ENCODE peak calls at places on chromosomes 2 and 18, in six cellular contexts. One of them, this sample, is unnamed.

GRCh38 chr18:76494541-76495403 is at the start of gene ZNF516:
- DNase-seq in Daoy: peak; percentile 48
- DNase-seq in RPMI8226: peak; percentile 68
- DNase-seq in AG04450: no peak
- DNase-seq in HAP-1: peak; percentile 71
- DNase-seq in stimulated activated CD4-positive, alpha-beta T cell treated with anti-CD3 and anti-CD28 coated beads, TNF-alpha, amount 100 ng/mL, for 24 hours: no peak
- DNase-seq in this sample: no peak

GRCh38 chr2:152584301-152584700 is 133.0 kb downstream of the PRPF40A start:
- DNase-seq in Daoy: no peak
- DNase-seq in RPMI8226: no peak
- DNase-seq in AG04450: no peak
- DNase-seq in HAP-1: no peak
- DNase-seq in stimulated activated CD4-positive, alpha-beta T cell treated with anti-CD3 and anti-CD28 coated beads, TNF-alpha, amount 100 ng/mL, for 24 hours: no peak
- DNase-seq in this sample: no peak

GRCh38 chr2:26340831-26341230 is 5.1 kb upstream of the SELENOI start:
- DNase-seq in Daoy: no peak
- DNase-seq in RPMI8226: no peak
- DNase-seq in AG04450: no peak
- DNase-seq in HAP-1: no peak
- DNase-seq in stimulated activated CD4-positive, alpha-beta T cell treated with anti-CD3 and anti-CD28 coated beads, TNF-alpha, amount 100 ng/mL, for 24 hours: no peak
- DNase-seq in this sample: no peak

GRCh38 chr18:58473071-58473470 is 155.8 kb downstream of the ALPK2 start:
- DNase-seq in Daoy: no peak
- DNase-seq in RPMI8226: no peak
- DNase-seq in AG04450: no peak
- DNase-seq in HAP-1: no peak
- DNase-seq in stimulated activated CD4-positive, alpha-beta T cell treated with anti-CD3 and anti-CD28 coated beads, TNF-alpha, amount 100 ng/mL, for 24 hours: no peak
- DNase-seq in this sample: no peak

GRCh38 chr2:102806250-102806837 is 44.5 kb downstream of the TMEM182 start:
- DNase-seq in Daoy: peak; percentile 68
- DNase-seq in RPMI8226: peak; percentile 53
- DNase-seq in AG04450: peak; percentile 27
- DNase-seq in HAP-1: peak; percentile 80
- DNase-seq in stimulated activated CD4-positive, alpha-beta T cell treated with anti-CD3 and anti-CD28 coated beads, TNF-alpha, amount 100 ng/mL, for 24 hours: peak; percentile 38
- DNase-seq in this sample: peak; percentile 4

GRCh38 chr18:79630266-79631095 is 49.1 kb upstream of the CTDP1 start:
- DNase-seq in Daoy: peak; percentile 28
- DNase-seq in RPMI8226: peak; percentile 77
- DNase-seq in AG04450: no peak
- DNase-seq in HAP-1: no peak
- DNase-seq in stimulated activated CD4-positive, alpha-beta T cell treated with anti-CD3 and anti-CD28 coated beads, TNF-alpha, amount 100 ng/mL, for 24 hours: no peak
- DNase-seq in this sample: no peak

GRCh38 chr2:112996635-112997034 is 8.6 kb upstream of the IL36A start:
- DNase-seq in Daoy: no peak
- DNase-seq in RPMI8226: peak; percentile 24
- DNase-seq in AG04450: no peak
- DNase-seq in HAP-1: no peak
- DNase-seq in stimulated activated CD4-positive, alpha-beta T cell treated with anti-CD3 and anti-CD28 coated beads, TNF-alpha, amount 100 ng/mL, for 24 hours: peak; percentile 53
- DNase-seq in this sample: peak; percentile 57

GRCh38 chr2:37564356-37564755 is 107.1 kb downstream of the CDC42EP3 start:
- DNase-seq in Daoy: no peak
- DNase-seq in RPMI8226: no peak
- DNase-seq in AG04450: no peak
- DNase-seq in HAP-1: no peak
- DNase-seq in stimulated activated CD4-positive, alpha-beta T cell treated with anti-CD3 and anti-CD28 coated beads, TNF-alpha, amount 100 ng/mL, for 24 hours: no peak
- DNase-seq in this sample: no peak

GRCh38 chr2:232877940-232878511 is 8.0 kb downstream of the SNORC start:
- DNase-seq in Daoy: no peak
- DNase-seq in RPMI8226: no peak
- DNase-seq in AG04450: no peak
- DNase-seq in HAP-1: no peak
- DNase-seq in stimulated activated CD4-positive, alpha-beta T cell treated with anti-CD3 and anti-CD28 coated beads, TNF-alpha, amount 100 ng/mL, for 24 hours: no peak
- DNase-seq in this sample: no peak

GRCh38 chr2:113291191-113291590 is 12.5 kb upstream of the PAX8 start:
- DNase-seq in Daoy: no peak
- DNase-seq in RPMI8226: no peak
- DNase-seq in AG04450: no peak
- DNase-seq in HAP-1: no peak
- DNase-seq in stimulated activated CD4-positive, alpha-beta T cell treated with anti-CD3 and anti-CD28 coated beads, TNF-alpha, amount 100 ng/mL, for 24 hours: no peak
- DNase-seq in this sample: no peak

GRCh38 chr18:53551868-53552426 is 672.5 kb downstream of the MBD2 start:
- DNase-seq in Daoy: no peak
- DNase-seq in RPMI8226: no peak
- DNase-seq in AG04450: no peak
- DNase-seq in HAP-1: no peak
- DNase-seq in stimulated activated CD4-positive, alpha-beta T cell treated with anti-CD3 and anti-CD28 coated beads, TNF-alpha, amount 100 ng/mL, for 24 hours: no peak
- DNase-seq in this sample: no peak

GRCh38 chr2:74499269-74499939 is at the start of gene LBX2:
- DNase-seq in Daoy: peak; percentile 40
- DNase-seq in RPMI8226: no peak
- DNase-seq in AG04450: no peak
- DNase-seq in HAP-1: no peak
- DNase-seq in stimulated activated CD4-positive, alpha-beta T cell treated with anti-CD3 and anti-CD28 coated beads, TNF-alpha, amount 100 ng/mL, for 24 hours: peak; percentile 54
- DNase-seq in this sample: no peak

GRCh38 chr2:74975016-74975415 is 16.6 kb downstream of the POLE4 start:
- DNase-seq in Daoy: no peak
- DNase-seq in RPMI8226: no peak
- DNase-seq in AG04450: no peak
- DNase-seq in HAP-1: no peak
- DNase-seq in stimulated activated CD4-positive, alpha-beta T cell treated with anti-CD3 and anti-CD28 coated beads, TNF-alpha, amount 100 ng/mL, for 24 hours: no peak
- DNase-seq in this sample: no peak

GRCh38 chr2:151575338-151575737 is 158.9 kb downstream of the NEB start:
- DNase-seq in Daoy: peak; percentile 52
- DNase-seq in RPMI8226: no peak
- DNase-seq in AG04450: no peak
- DNase-seq in HAP-1: no peak
- DNase-seq in stimulated activated CD4-positive, alpha-beta T cell treated with anti-CD3 and anti-CD28 coated beads, TNF-alpha, amount 100 ng/mL, for 24 hours: no peak
- DNase-seq in this sample: no peak

GRCh38 chr18:52339891-52340371 is at the start of gene DCC:
- DNase-seq in Daoy: no peak
- DNase-seq in RPMI8226: peak; percentile 66
- DNase-seq in AG04450: peak; percentile 15
- DNase-seq in HAP-1: peak; percentile 23
- DNase-seq in stimulated activated CD4-positive, alpha-beta T cell treated with anti-CD3 and anti-CD28 coated beads, TNF-alpha, amount 100 ng/mL, for 24 hours: no peak
- DNase-seq in this sample: no peak

GRCh38 chr2:63055510-63056308 is 5.1 kb downstream of the OTX1 start:
- DNase-seq in Daoy: no peak
- DNase-seq in RPMI8226: no peak
- DNase-seq in AG04450: no peak
- DNase-seq in HAP-1: no peak
- DNase-seq in stimulated activated CD4-positive, alpha-beta T cell treated with anti-CD3 and anti-CD28 coated beads, TNF-alpha, amount 100 ng/mL, for 24 hours: no peak
- DNase-seq in this sample: no peak

GRCh38 chr2:119196301-119197124 is 27.1 kb upstream of the STEAP3 start:
- DNase-seq in Daoy: peak; percentile 70
- DNase-seq in RPMI8226: no peak
- DNase-seq in AG04450: no peak
- DNase-seq in HAP-1: peak; percentile 12
- DNase-seq in stimulated activated CD4-positive, alpha-beta T cell treated with anti-CD3 and anti-CD28 coated beads, TNF-alpha, amount 100 ng/mL, for 24 hours: no peak
- DNase-seq in this sample: no peak

GRCh38 chr2:105842555-105842954 is 97.8 kb downstream of the NCK2 start:
- DNase-seq in Daoy: no peak
- DNase-seq in RPMI8226: no peak
- DNase-seq in AG04450: no peak
- DNase-seq in HAP-1: no peak
- DNase-seq in stimulated activated CD4-positive, alpha-beta T cell treated with anti-CD3 and anti-CD28 coated beads, TNF-alpha, amount 100 ng/mL, for 24 hours: no peak
- DNase-seq in this sample: peak; percentile 43

GRCh38 chr18:44580159-44580558 is 100.5 kb upstream of the SETBP1 start:
- DNase-seq in Daoy: no peak
- DNase-seq in RPMI8226: no peak
- DNase-seq in AG04450: no peak
- DNase-seq in HAP-1: no peak
- DNase-seq in stimulated activated CD4-positive, alpha-beta T cell treated with anti-CD3 and anti-CD28 coated beads, TNF-alpha, amount 100 ng/mL, for 24 hours: no peak
- DNase-seq in this sample: no peak

GRCh38 chr18:42196651-42197050 is 241.6 kb downstream of the PIK3C3 start:
- DNase-seq in Daoy: no peak
- DNase-seq in RPMI8226: no peak
- DNase-seq in AG04450: no peak
- DNase-seq in HAP-1: no peak
- DNase-seq in stimulated activated CD4-positive, alpha-beta T cell treated with anti-CD3 and anti-CD28 coated beads, TNF-alpha, amount 100 ng/mL, for 24 hours: no peak
- DNase-seq in this sample: no peak

GRCh38 chr2:69177063-69177771 is 164.2 kb downstream of the ANTXR1 start:
- DNase-seq in Daoy: peak; percentile 86
- DNase-seq in RPMI8226: no peak
- DNase-seq in AG04450: peak; percentile 90
- DNase-seq in HAP-1: no peak
- DNase-seq in stimulated activated CD4-positive, alpha-beta T cell treated with anti-CD3 and anti-CD28 coated beads, TNF-alpha, amount 100 ng/mL, for 24 hours: no peak
- DNase-seq in this sample: no peak

GRCh38 chr2:197011777-197012641 is 85.5 kb upstream of the PGAP1 start:
- DNase-seq in Daoy: peak; percentile 39
- DNase-seq in RPMI8226: peak; percentile 52
- DNase-seq in AG04450: no peak
- DNase-seq in HAP-1: peak; percentile 53
- DNase-seq in stimulated activated CD4-positive, alpha-beta T cell treated with anti-CD3 and anti-CD28 coated beads, TNF-alpha, amount 100 ng/mL, for 24 hours: no peak
- DNase-seq in this sample: no peak

GRCh38 chr2:178205853-178206516 is 11.7 kb downstream of the OSBPL6 start:
- DNase-seq in Daoy: peak; percentile 73
- DNase-seq in RPMI8226: no peak
- DNase-seq in AG04450: no peak
- DNase-seq in HAP-1: no peak
- DNase-seq in stimulated activated CD4-positive, alpha-beta T cell treated with anti-CD3 and anti-CD28 coated beads, TNF-alpha, amount 100 ng/mL, for 24 hours: no peak
- DNase-seq in this sample: no peak

GRCh38 chr2:113895301-113895700 is 5.4 kb downstream of the ACTR3 start:
- DNase-seq in Daoy: no peak
- DNase-seq in RPMI8226: no peak
- DNase-seq in AG04450: no peak
- DNase-seq in HAP-1: no peak
- DNase-seq in stimulated activated CD4-positive, alpha-beta T cell treated with anti-CD3 and anti-CD28 coated beads, TNF-alpha, amount 100 ng/mL, for 24 hours: no peak
- DNase-seq in this sample: no peak

GRCh38 chr2:199197448-199197847 is 260.3 kb downstream of the SATB2 start:
- DNase-seq in Daoy: peak; percentile 11
- DNase-seq in RPMI8226: no peak
- DNase-seq in AG04450: no peak
- DNase-seq in HAP-1: no peak
- DNase-seq in stimulated activated CD4-positive, alpha-beta T cell treated with anti-CD3 and anti-CD28 coated beads, TNF-alpha, amount 100 ng/mL, for 24 hours: no peak
- DNase-seq in this sample: no peak

GRCh38 chr2:62654423-62654791 is 51.1 kb upstream of the EHBP1 start:
- DNase-seq in Daoy: peak; percentile 41
- DNase-seq in RPMI8226: no peak
- DNase-seq in AG04450: no peak
- DNase-seq in HAP-1: no peak
- DNase-seq in stimulated activated CD4-positive, alpha-beta T cell treated with anti-CD3 and anti-CD28 coated beads, TNF-alpha, amount 100 ng/mL, for 24 hours: no peak
- DNase-seq in this sample: no peak

GRCh38 chr2:170148161-170148560 is 29.8 kb upstream of the MYO3B start:
- DNase-seq in Daoy: no peak
- DNase-seq in RPMI8226: no peak
- DNase-seq in AG04450: no peak
- DNase-seq in HAP-1: no peak
- DNase-seq in stimulated activated CD4-positive, alpha-beta T cell treated with anti-CD3 and anti-CD28 coated beads, TNF-alpha, amount 100 ng/mL, for 24 hours: no peak
- DNase-seq in this sample: no peak

GRCh38 chr2:148524519-148524919 is 120.0 kb upstream of the EPC2 start:
- DNase-seq in Daoy: no peak
- DNase-seq in RPMI8226: no peak
- DNase-seq in AG04450: no peak
- DNase-seq in HAP-1: no peak
- DNase-seq in stimulated activated CD4-positive, alpha-beta T cell treated with anti-CD3 and anti-CD28 coated beads, TNF-alpha, amount 100 ng/mL, for 24 hours: no peak
- DNase-seq in this sample: peak; percentile 51

GRCh38 chr2:219687266-219687665 is 59.8 kb downstream of the SLC4A3 start:
- DNase-seq in Daoy: no peak
- DNase-seq in RPMI8226: no peak
- DNase-seq in AG04450: no peak
- DNase-seq in HAP-1: peak; percentile 26
- DNase-seq in stimulated activated CD4-positive, alpha-beta T cell treated with anti-CD3 and anti-CD28 coated beads, TNF-alpha, amount 100 ng/mL, for 24 hours: no peak
- DNase-seq in this sample: no peak

GRCh38 chr2:108403494-108403893 is 25.7 kb downstream of the SULT1C4 start:
- DNase-seq in Daoy: peak; percentile 51
- DNase-seq in RPMI8226: no peak
- DNase-seq in AG04450: peak; percentile 18
- DNase-seq in HAP-1: no peak
- DNase-seq in stimulated activated CD4-positive, alpha-beta T cell treated with anti-CD3 and anti-CD28 coated beads, TNF-alpha, amount 100 ng/mL, for 24 hours: no peak
- DNase-seq in this sample: no peak

GRCh38 chr2:20350105-20350712 is 435 bp downstream of the PUM2 start:
- DNase-seq in Daoy: peak; percentile 67
- DNase-seq in RPMI8226: peak; percentile 72
- DNase-seq in AG04450: no peak
- DNase-seq in HAP-1: peak; percentile 75
- DNase-seq in stimulated activated CD4-positive, alpha-beta T cell treated with anti-CD3 and anti-CD28 coated beads, TNF-alpha, amount 100 ng/mL, for 24 hours: peak; percentile 68
- DNase-seq in this sample: peak; percentile 88